ENCODE peak calls at places on chromosomes 5 and 9, in seven cellular contexts. One of them, this sample, is unnamed.

GRCh38 chr5:37111426-37112382 is 137.5 kb downstream of the CPLANE1 start:
- DNase-seq in iPS-NIHi11: no peak
- DNase-seq in SHP77: no peak
- DNase-seq in GM23248: no peak
- DNase-seq in lung microvascular endothelial cell: no peak
- DNase-seq in Ammon's horn: no peak
- DNase-seq in ACHN: no peak
- DNase-seq in this sample: no peak

GRCh38 chr5:174352681-174353080 is 307.2 kb downstream of the NSG2 start:
- DNase-seq in iPS-NIHi11: no peak
- DNase-seq in lung microvascular endothelial cell: no peak
- DNase-seq in GM23248: no peak
- DNase-seq in ACHN: no peak
- DNase-seq in Ammon's horn: no peak
- DNase-seq in SHP77: no peak
- DNase-seq in this sample: no peak

GRCh38 chr5:97877578-97877977 is 694.5 kb upstream of the RIOK2 start:
- DNase-seq in iPS-NIHi11: no peak
- DNase-seq in lung microvascular endothelial cell: no peak
- DNase-seq in SHP77: no peak
- DNase-seq in ACHN: no peak
- DNase-seq in Ammon's horn: peak
- DNase-seq in GM23248: peak
- DNase-seq in this sample: no peak

GRCh38 chr9:132834343-132834742 is 43.7 kb downstream of the AK8 start:
- DNase-seq in ACHN: no peak
- DNase-seq in GM23248: no peak
- DNase-seq in iPS-NIHi11: no peak
- DNase-seq in Ammon's horn: no peak
- DNase-seq in lung microvascular endothelial cell: no peak
- DNase-seq in SHP77: no peak
- DNase-seq in this sample: no peak

GRCh38 chr5:71693828-71694427 is 25.1 kb upstream of the CARTPT start:
- DNase-seq in Ammon's horn: no peak
- DNase-seq in SHP77: no peak
- DNase-seq in lung microvascular endothelial cell: no peak
- DNase-seq in GM23248: no peak
- DNase-seq in ACHN: no peak
- DNase-seq in iPS-NIHi11: peak
- DNase-seq in this sample: no peak

GRCh38 chr5:168782172-168782571 is 203.0 kb upstream of the PANK3 start:
- DNase-seq in Ammon's horn: no peak
- DNase-seq in SHP77: no peak
- DNase-seq in lung microvascular endothelial cell: no peak
- DNase-seq in iPS-NIHi11: no peak
- DNase-seq in GM23248: no peak
- DNase-seq in ACHN: no peak
- DNase-seq in this sample: no peak

GRCh38 chr5:30436718-30437117 is 756.8 kb upstream of the CDH6 start:
- DNase-seq in Ammon's horn: no peak
- DNase-seq in lung microvascular endothelial cell: no peak
- DNase-seq in iPS-NIHi11: no peak
- DNase-seq in SHP77: no peak
- DNase-seq in ACHN: no peak
- DNase-seq in GM23248: no peak
- DNase-seq in this sample: no peak

GRCh38 chr5:84859056-84859455 is 474.4 kb upstream of the EDIL3 start:
- DNase-seq in SHP77: no peak
- DNase-seq in lung microvascular endothelial cell: no peak
- DNase-seq in ACHN: no peak
- DNase-seq in GM23248: no peak
- DNase-seq in iPS-NIHi11: no peak
- DNase-seq in Ammon's horn: no peak
- DNase-seq in this sample: no peak

GRCh38 chr9:121154782-121155181 is 46.9 kb downstream of the RAB14 start:
- DNase-seq in ACHN: peak
- DNase-seq in GM23248: no peak
- DNase-seq in lung microvascular endothelial cell: no peak
- DNase-seq in SHP77: no peak
- DNase-seq in iPS-NIHi11: no peak
- DNase-seq in Ammon's horn: no peak
- DNase-seq in this sample: peak